ENCODE peak calls at places on chromosomes 5 and 9, in nine cellular contexts. O is neural progenitor cell, V is A549, M is AG04449, F is stomach, A is suprapubic skin, Q is heart right ventricle, P is GM12878, U is uterus. R is an unnamed sample.

GRCh38 chr9:36092509-36093215 is 43.9 kb upstream of the GLIPR2 start:
- DNase-seq in M (no peak), Q (no peak), O (no peak), A (no peak), F (no peak), P (peak), V (no peak), U (no peak), R (no peak)

GRCh38 chr9:135268981-135269380 is 181.5 kb downstream of the OLFM1 start:
- DNase-seq in M (no peak), U (no peak), Q (no peak), F (no peak), V (no peak), O (no peak), P (no peak), A (no peak), R (no peak)

GRCh38 chr5:72847989-72848473 is 31.6 kb downstream of the TNPO1 start:
- DNase-seq in A (peak), F (peak), U (peak), O (peak), Q (peak), P (peak), M (peak), V (peak), R (peak)

GRCh38 chr5:154697335-154697734 is 57.8 kb upstream of the LARP1 start:
- DNase-seq in V (no peak), F (no peak), M (peak), O (no peak), Q (no peak), A (no peak), U (no peak), P (no peak), R (peak)

GRCh38 chr9:91710148-91710547 is 239.9 kb downstream of the ROR2 start:
- DNase-seq in V (no peak), A (peak), M (no peak), U (no peak), P (no peak), F (no peak), Q (no peak), O (no peak), R (no peak)

GRCh38 chr5:17860660-17861315 is 226.5 kb downstream of the TAF11L14 start:
- DNase-seq in A (no peak), F (no peak), M (no peak), P (no peak), U (no peak), V (peak), O (no peak), Q (no peak), R (no peak)

GRCh38 chr5:123444016-123444415 is 20.8 kb upstream of the CEP120 start:
- DNase-seq in Q (no peak), M (no peak), A (no peak), V (no peak), F (no peak), U (no peak), O (no peak), P (no peak), R (no peak)

GRCh38 chr5:84614907-84615306 is 230.2 kb upstream of the EDIL3 start:
- DNase-seq in M (no peak), U (no peak), O (no peak), V (no peak), P (no peak), A (no peak), Q (no peak), F (no peak), R (no peak)

GRCh38 chr5:98722188-98722587 is 51.3 kb upstream of the RGMB start:
- DNase-seq in P (no peak), M (no peak), A (no peak), O (no peak), U (no peak), V (no peak), F (no peak), Q (no peak), R (no peak)

GRCh38 chr5:140182803-140183367 is 7.9 kb downstream of the CYSTM1 start:
- DNase-seq in O (peak), U (peak), F (no peak), M (no peak), Q (peak), A (no peak), V (no peak), P (no peak), R (peak)

GRCh38 chr5:109483395-109483974 is 73.7 kb upstream of the PJA2 start:
- DNase-seq in O (no peak), A (no peak), V (no peak), F (no peak), P (no peak), U (no peak), M (no peak), Q (no peak), R (no peak)

GRCh38 chr5:118033686-118034338 is 954.5 kb downstream of the DTWD2 start:
- DNase-seq in F (no peak), P (no peak), Q (no peak), U (no peak), A (peak), O (no peak), V (no peak), M (no peak), R (no peak)

GRCh38 chr9:116154334-116154975 is 864 bp downstream of the PAPPA start:
- DNase-seq in V (no peak), P (no peak), A (no peak), O (peak), U (peak), M (no peak), Q (no peak), F (no peak), R (no peak)

GRCh38 chr9:119368179-119368578 is 1.1 kb downstream of the BRINP1 start:
- DNase-seq in O (peak), M (no peak), Q (no peak), V (no peak), A (no peak), U (no peak), F (no peak), P (no peak), R (no peak)

GRCh38 chr5:78591227-78591626 is 57.3 kb downstream of the LHFPL2 start:
- DNase-seq in P (no peak), A (no peak), M (no peak), U (no peak), Q (no peak), O (no peak), V (peak), F (no peak), R (peak)

GRCh38 chr5:24905123-24905522 is 260.3 kb upstream of the CDH10 start:
- DNase-seq in Q (no peak), U (no peak), P (no peak), V (no peak), A (no peak), F (no peak), M (peak), O (no peak), R (peak)

GRCh38 chr5:153523196-153523595 is 32.7 kb downstream of the GRIA1 start:
- DNase-seq in M (no peak), V (no peak), A (no peak), F (no peak), P (no peak), U (no peak), Q (no peak), O (no peak), R (peak)

GRCh38 chr5:10975915-10976314 is 214.9 kb upstream of the DAP start:
- DNase-seq in Q (no peak), U (no peak), F (no peak), P (no peak), M (no peak), V (no peak), O (no peak), A (no peak), R (peak)

GRCh38 chr9:17757816-17758215 is 178.9 kb downstream of the SH3GL2 start:
- DNase-seq in V (no peak), U (no peak), F (no peak), Q (no peak), M (no peak), O (no peak), P (no peak), A (no peak), R (no peak)

GRCh38 chr9:96251451-96251850 is 50.5 kb downstream of the HSD17B3 start:
- DNase-seq in F (no peak), U (no peak), A (no peak), O (no peak), M (no peak), P (no peak), V (no peak), Q (no peak), R (no peak)

GRCh38 chr5:124738751-124739559 is 7.5 kb downstream of the ZNF608 start:
- DNase-seq in O (peak), P (no peak), U (no peak), A (no peak), F (no peak), M (no peak), V (no peak), Q (no peak), R (peak)

GRCh38 chr9:136225748-136226679 is 19.6 kb downstream of the QSOX2 start:
- DNase-seq in F (peak), A (no peak), U (no peak), V (peak), O (peak), P (peak), M (no peak), Q (peak), R (peak)

GRCh38 chr9:120612218-120612617 is 32.3 kb upstream of the CDK5RAP2 start:
- DNase-seq in Q (no peak), U (no peak), V (no peak), P (no peak), F (no peak), O (peak), M (no peak), A (no peak), R (no peak)

GRCh38 chr9:36382484-36382883 is 17.6 kb downstream of the RNF38 start:
- DNase-seq in O (no peak), M (no peak), Q (no peak), U (no peak), A (no peak), V (no peak), F (no peak), P (no peak), R (peak)

GRCh38 chr5:113162208-113162607 is 185.6 kb downstream of the DCP2 start:
- DNase-seq in Q (no peak), F (no peak), P (no peak), A (no peak), M (no peak), V (no peak), U (no peak), O (no peak), R (no peak)

GRCh38 chr9:133421615-133422542 is at the start of gene ADAMTS13:
- DNase-seq in P (peak), Q (no peak), M (no peak), F (no peak), V (peak), A (no peak), O (peak), U (no peak), R (no peak)

GRCh38 chr9:83965350-83966208 is 14.4 kb downstream of the HNRNPK start:
- DNase-seq in F (no peak), Q (no peak), U (no peak), V (no peak), O (no peak), A (no peak), P (no peak), M (no peak), R (peak)

GRCh38 chr5:93511445-93511844 is 69.6 kb downstream of the NR2F1-AS1 start:
- DNase-seq in P (no peak), A (no peak), V (no peak), F (no peak), M (no peak), Q (no peak), O (no peak), U (no peak), R (no peak)

GRCh38 chr5:66307647-66308257 is 163.7 kb downstream of the SREK1 start:
- DNase-seq in P (no peak), A (no peak), O (peak), M (peak), Q (peak), F (no peak), V (peak), U (no peak), R (peak)

GRCh38 chr5:142445266-142445665 is 120.4 kb upstream of the SPRY4 start:
- DNase-seq in M (no peak), Q (no peak), A (no peak), V (no peak), O (no peak), U (no peak), F (no peak), P (no peak), R (no peak)

GRCh38 chr5:1007681-1008450 is 736 bp upstream of the NKD2 start:
- DNase-seq in Q (peak), V (no peak), P (no peak), O (no peak), F (peak), A (peak), U (peak), M (no peak), R (no peak)

GRCh38 chr5:6831678-6832077 is 118.4 kb downstream of the TENT4A start:
- DNase-seq in F (no peak), O (no peak), V (no peak), A (no peak), P (no peak), U (no peak), M (no peak), Q (no peak), R (no peak)
- TF ChIP-seq CTCF in F (no peak), O (no peak), V (no peak), A (no peak), P (no peak), U (no peak), M (no peak), Q (no peak), R (no peak)

GRCh38 chr9:72127753-72128152 is 21.5 kb upstream of the GDA start:
- DNase-seq in O (no peak), Q (no peak), U (no peak), M (no peak), F (no peak), V (no peak), P (no peak), A (no peak), R (no peak)
- H3K4me3 ChIP-seq in O (no peak), Q (no peak), U (no peak), M (no peak), F (no peak), V (no peak), P (no peak), A (no peak), R (no peak)

DNA sequence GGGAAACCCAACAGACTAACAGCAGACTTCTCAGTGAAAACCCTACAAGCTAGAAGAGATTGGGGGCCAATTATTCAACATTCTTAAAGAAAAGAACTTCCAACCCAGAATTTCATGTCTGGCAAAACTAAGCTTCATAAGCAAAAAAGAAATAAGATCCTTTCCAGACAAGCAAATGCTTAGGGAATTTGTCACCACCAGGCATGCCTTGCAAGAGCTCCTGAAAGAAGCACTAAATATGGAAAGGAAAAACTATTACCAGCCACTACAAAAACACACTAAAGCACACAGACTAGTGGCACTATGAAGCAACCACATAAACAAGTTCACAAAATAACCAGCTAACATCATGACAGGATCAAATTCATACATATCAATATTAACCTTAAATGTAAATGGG is 131.1 kb downstream of the OR2K2 start:
- DNase-seq in A (no peak), V (no peak), O (no peak), F (no peak), Q (no peak), M (no peak), P (no peak), U (no peak), R (peak)
- TF ChIP-seq CTCF in A (no peak), V (no peak), O (no peak), F (no peak), Q (no peak), M (no peak), P (no peak), U (no peak), R (no peak)

DNA sequence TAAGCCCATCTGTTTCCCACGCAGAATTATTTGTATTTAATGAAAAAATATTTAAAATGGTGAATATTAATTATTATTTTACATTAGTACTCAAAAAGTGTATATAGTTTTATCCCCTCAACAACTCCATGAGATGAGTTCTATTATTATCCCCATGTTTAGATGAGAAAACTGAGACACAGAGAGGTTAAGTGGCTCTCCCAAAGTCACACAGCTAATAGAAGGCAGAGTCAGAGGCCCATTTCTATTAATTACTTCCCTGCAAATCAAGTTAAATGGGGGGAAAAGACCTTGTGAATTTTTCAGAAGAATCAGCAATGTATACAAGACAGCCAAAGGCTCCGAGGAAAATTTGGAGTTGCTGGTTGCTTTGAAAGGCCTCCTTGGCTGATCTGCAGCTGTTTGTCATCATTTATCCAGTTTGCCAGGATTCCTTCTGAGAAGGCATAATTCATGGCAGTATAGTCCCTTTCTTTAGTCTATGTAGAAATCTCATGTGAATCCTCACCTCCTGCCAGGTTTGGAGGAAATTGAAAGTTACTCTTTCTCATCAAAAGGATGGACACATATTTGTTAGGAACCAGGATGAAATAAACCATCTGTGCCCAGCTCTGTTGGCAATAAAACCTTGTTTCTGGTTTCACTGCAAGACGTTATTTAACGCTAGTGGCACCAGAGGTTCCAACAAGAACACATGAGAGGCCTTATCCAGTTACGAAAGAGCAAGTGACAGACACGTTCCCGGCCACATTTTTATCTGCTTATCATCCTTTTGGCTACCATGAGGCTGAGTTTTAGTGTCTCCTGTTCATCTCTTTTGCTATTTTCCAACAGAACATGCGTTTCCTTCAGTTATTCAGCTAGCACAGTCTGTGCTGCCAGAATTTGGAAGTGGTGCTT is 631 bp downstream of the FYB1 start:
- DNase-seq in P (no peak), Q (no peak), A (no peak), U (peak), M (no peak), O (no peak), V (no peak), F (no peak), R (peak)
- H3K4me3 ChIP-seq in P (no peak), Q (peak), A (peak), U (no peak), M (no peak), O (no peak), V (no peak), F (no peak), R (no peak)

DNA sequence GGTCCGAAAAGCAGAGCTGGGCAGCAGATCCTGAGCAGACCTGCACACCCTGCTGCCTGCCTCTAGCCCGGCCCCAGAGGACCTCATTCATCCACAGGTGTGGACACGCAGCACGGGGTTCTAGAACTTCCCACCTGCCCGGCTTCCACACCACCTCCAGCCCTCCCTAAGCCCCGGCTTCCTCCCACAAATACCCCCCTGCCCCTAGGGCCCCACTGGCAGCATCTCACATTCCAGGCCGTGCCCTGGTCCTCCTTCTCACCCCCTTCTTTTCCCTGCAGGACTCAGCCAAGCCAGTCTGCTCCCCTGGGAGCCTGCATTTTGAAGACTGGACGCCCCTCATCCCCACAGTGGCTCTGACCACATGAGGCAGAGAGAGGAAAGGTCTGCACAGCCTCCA is 138.9 kb downstream of the ADAMTS2 start:
- DNase-seq in A (no peak), M (no peak), Q (no peak), O (no peak), U (no peak), V (no peak), P (no peak), F (no peak), R (no peak)
- TF ChIP-seq CTCF in A (no peak), M (no peak), Q (no peak), O (no peak), U (no peak), V (no peak), P (no peak), F (no peak), R (no peak)

GRCh38 chr5:172717481-172718195 is 53.4 kb downstream of the DUSP1 start:
- DNase-seq in Q (no peak), V (no peak), O (no peak), A (no peak), F (no peak), U (no peak), M (no peak), P (no peak), R (no peak)

GRCh38 chr5:172718527-172719114 is 52.4 kb downstream of the DUSP1 start:
- DNase-seq in A (no peak), P (no peak), Q (no peak), O (no peak), U (no peak), V (no peak), M (no peak), F (no peak), R (no peak)

GRCh38 chr5:172715421-172715780 is 55.6 kb downstream of the DUSP1 start:
- DNase-seq in V (no peak), M (no peak), Q (no peak), A (no peak), O (no peak), U (no peak), F (no peak), P (no peak), R (no peak)

GRCh38 chr5:172715931-172716682 is 54.9 kb downstream of the DUSP1 start:
- DNase-seq in O (peak), U (peak), A (no peak), F (no peak), Q (no peak), V (peak), P (no peak), M (no peak), R (no peak)

DNA sequence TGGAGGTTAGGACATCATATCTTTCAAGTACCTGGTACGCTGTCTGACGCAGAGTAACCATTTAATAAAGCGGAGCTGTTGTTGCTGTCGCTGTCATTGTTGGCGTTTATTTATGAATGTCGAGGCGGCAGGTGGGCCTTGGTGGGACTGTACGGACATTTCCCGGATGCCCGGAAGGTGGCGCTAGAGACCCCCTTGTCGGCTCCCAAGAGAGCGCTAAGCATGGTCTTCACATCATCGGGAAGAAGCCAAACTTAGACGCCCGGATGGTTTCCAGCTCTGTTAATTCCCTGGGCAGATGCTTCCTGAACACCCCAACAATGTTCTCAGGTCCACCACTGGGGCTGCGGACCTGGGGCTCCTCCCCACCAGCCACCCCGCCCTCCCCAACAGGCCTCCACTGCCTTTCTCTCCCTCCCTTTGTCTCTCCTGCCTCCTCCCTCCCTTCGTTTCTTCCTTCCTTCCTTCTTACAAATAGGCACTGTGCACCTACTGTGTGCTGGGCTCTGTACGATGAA is 54.1 kb downstream of the DUSP1 start:
- DNase-seq in O (peak), V (peak), Q (peak), U (peak), F (peak), M (peak), P (no peak), A (peak), R (peak)
- H3K4me3 ChIP-seq in O (no peak), V (no peak), Q (peak), U (no peak), F (no peak), M (no peak), P (no peak), A (peak), R (peak)

R was measured in AG10803.